ENCODE peak calls at places on chromosomes 6 and 20, in five cellular contexts. One of them, this sample, is unnamed.

GRCh38 chr6:159002432-159003160 is 2.6 kb upstream of the RSPH3 start:
- DNase-seq in astrocyte: peak; percentile 67
- DNase-seq in hepatocyte: no peak
- DNase-seq in GM23338: peak; percentile 32
- DNase-seq in osteoblast: peak; percentile 66
- DNase-seq in this sample: peak; percentile 17

GRCh38 chr6:3329491-3330051 is 70.8 kb downstream of the PSMG4 start:
- DNase-seq in astrocyte: no peak
- DNase-seq in hepatocyte: no peak
- DNase-seq in GM23338: no peak
- DNase-seq in osteoblast: no peak
- DNase-seq in this sample: no peak

GRCh38 chr6:153214439-153214838 is 83.4 kb upstream of the RGS17 start:
- DNase-seq in astrocyte: no peak
- DNase-seq in hepatocyte: no peak
- DNase-seq in GM23338: no peak
- DNase-seq in osteoblast: no peak
- DNase-seq in this sample: no peak

GRCh38 chr6:157045831-157046454 is 268.8 kb downstream of the ARID1B start:
- DNase-seq in astrocyte: peak; percentile 79
- DNase-seq in hepatocyte: peak; percentile 48
- DNase-seq in GM23338: peak; percentile 82
- DNase-seq in osteoblast: peak; percentile 47
- DNase-seq in this sample: peak; percentile 77

GRCh38 chr6:152232494-152233151 is 404.5 kb downstream of the SYNE1 start:
- DNase-seq in astrocyte: peak; percentile 70
- DNase-seq in hepatocyte: peak; percentile 26
- DNase-seq in GM23338: no peak
- DNase-seq in osteoblast: peak; percentile 48
- DNase-seq in this sample: peak; percentile 76

GRCh38 chr6:158367824-158368223 is 55.6 kb downstream of the TULP4 start:
- DNase-seq in astrocyte: no peak
- DNase-seq in hepatocyte: no peak
- DNase-seq in GM23338: no peak
- DNase-seq in osteoblast: no peak
- DNase-seq in this sample: no peak

GRCh38 chr20:64224344-64225165 is 31.0 kb upstream of the PCMTD2 start:
- DNase-seq in astrocyte: peak; percentile 96
- DNase-seq in hepatocyte: peak; percentile 85
- DNase-seq in GM23338: no peak
- DNase-seq in osteoblast: peak; percentile 100
- DNase-seq in this sample: peak; percentile 86

GRCh38 chr20:43949741-43950618 is 35.3 kb downstream of the TOX2 start:
- DNase-seq in astrocyte: no peak
- DNase-seq in hepatocyte: no peak
- DNase-seq in GM23338: no peak
- DNase-seq in osteoblast: no peak
- DNase-seq in this sample: peak; percentile 35

GRCh38 chr6:167965602-167966539 is 31.6 kb upstream of the KIF25 start:
- DNase-seq in astrocyte: no peak
- DNase-seq in hepatocyte: no peak
- DNase-seq in GM23338: no peak
- DNase-seq in osteoblast: no peak
- DNase-seq in this sample: no peak

GRCh38 chr6:135299256-135299655 is 118.1 kb downstream of the MYB start:
- DNase-seq in astrocyte: peak; percentile 63
- DNase-seq in hepatocyte: no peak
- DNase-seq in GM23338: no peak
- DNase-seq in osteoblast: peak; percentile 72
- DNase-seq in this sample: no peak

GRCh38 chr6:104630955-104631354 is 228.8 kb downstream of the HACE1 start:
- DNase-seq in astrocyte: no peak
- DNase-seq in hepatocyte: no peak
- DNase-seq in GM23338: no peak
- DNase-seq in osteoblast: no peak
- DNase-seq in this sample: no peak

GRCh38 chr6:47241742-47242482 is 67.8 kb downstream of the TNFRSF21 start:
- DNase-seq in astrocyte: no peak
- DNase-seq in hepatocyte: no peak
- DNase-seq in GM23338: no peak
- DNase-seq in osteoblast: no peak
- DNase-seq in this sample: no peak

GRCh38 chr6:102619585-102619984 is 1226.1 kb downstream of the GRIK2 start:
- DNase-seq in astrocyte: no peak
- DNase-seq in hepatocyte: peak; percentile 44
- DNase-seq in GM23338: peak; percentile 56
- DNase-seq in osteoblast: no peak
- DNase-seq in this sample: no peak

GRCh38 chr6:97774973-97775372 is 492.0 kb upstream of the MMS22L start:
- DNase-seq in astrocyte: no peak
- DNase-seq in hepatocyte: peak; percentile 10
- DNase-seq in GM23338: no peak
- DNase-seq in osteoblast: no peak
- DNase-seq in this sample: no peak

GRCh38 chr6:97778290-97779038 is 495.4 kb upstream of the MMS22L start:
- DNase-seq in astrocyte: no peak
- DNase-seq in hepatocyte: no peak
- DNase-seq in GM23338: peak; percentile 97
- DNase-seq in osteoblast: no peak
- DNase-seq in this sample: no peak
- H3K79me2 ChIP-seq in astrocyte: no peaks in the 10 kb centered on the region
- H3K79me2 ChIP-seq in hepatocyte: no peaks in the 10 kb centered on the region
- H3K79me2 ChIP-seq in GM23338: peaks cover 7% of the 10 kb centered on the region
- H3K79me2 ChIP-seq in osteoblast: no peaks in the 10 kb centered on the region
- H3K79me2 ChIP-seq in this sample: no peaks in the 10 kb centered on the region

GRCh38 chr6:63813531-63813930 is 177.9 kb downstream of the PHF3 start:
- DNase-seq in astrocyte: no peak
- DNase-seq in hepatocyte: no peak
- DNase-seq in GM23338: no peak
- DNase-seq in osteoblast: no peak
- DNase-seq in this sample: no peak
- TF ChIP-seq CTCF in astrocyte: no peak
- TF ChIP-seq CTCF in hepatocyte: no peak
- TF ChIP-seq CTCF in GM23338: peak; percentile 23
- TF ChIP-seq CTCF in osteoblast: no peak
- TF ChIP-seq CTCF in this sample: peak; percentile 11

GRCh38 chr20:32458837-32459220 is 100.7 kb downstream of the ASXL1 start:
- DNase-seq in astrocyte: no peak
- DNase-seq in hepatocyte: no peak
- DNase-seq in GM23338: no peak
- DNase-seq in osteoblast: no peak
- DNase-seq in this sample: no peak
- H3K79me2 ChIP-seq in astrocyte: peaks cover 91% of the 10 kb centered on the region
- H3K79me2 ChIP-seq in hepatocyte: peaks cover 94% of the 10 kb centered on the region
- H3K79me2 ChIP-seq in GM23338: peaks cover 9% of the 10 kb centered on the region
- H3K79me2 ChIP-seq in osteoblast: peaks cover 5% of the 10 kb centered on the region
- H3K79me2 ChIP-seq in this sample: no peaks in the 10 kb centered on the region

DNA sequence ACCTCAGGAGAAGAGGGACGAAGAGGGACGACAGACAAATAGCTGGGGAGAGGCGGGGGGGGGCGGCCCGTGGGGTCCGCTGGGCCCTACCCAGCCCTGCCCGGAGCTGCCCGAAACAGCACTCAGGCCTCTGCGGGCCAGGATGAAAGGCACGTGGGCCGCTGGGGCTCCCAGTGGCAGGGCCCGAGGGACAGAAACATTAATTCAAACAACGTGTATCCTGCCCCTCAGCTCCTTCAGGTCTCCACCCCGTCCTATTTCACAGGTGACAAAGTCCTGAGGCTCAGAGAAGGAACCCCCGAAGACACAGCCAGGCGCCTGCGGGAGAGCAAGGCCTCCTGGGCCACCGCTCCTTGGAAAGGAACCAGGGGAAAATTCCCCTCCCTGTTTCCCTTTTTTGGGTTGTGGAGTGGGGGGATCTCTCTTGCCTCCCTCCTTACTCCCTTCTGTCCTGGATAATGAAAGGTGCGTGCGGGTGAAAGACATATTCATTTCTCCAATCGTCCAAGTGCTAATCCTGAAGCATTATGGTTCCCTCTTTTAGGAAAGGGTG is 93.3 kb downstream of the RNASET2 start:
- DNase-seq in astrocyte: no peak
- DNase-seq in hepatocyte: no peak
- DNase-seq in GM23338: peak; percentile 57
- DNase-seq in osteoblast: peak; percentile 51
- DNase-seq in this sample: no peak
- TF ChIP-seq CTCF in astrocyte: no peak
- TF ChIP-seq CTCF in hepatocyte: no peak
- TF ChIP-seq CTCF in GM23338: no peak
- TF ChIP-seq CTCF in osteoblast: no peak
- TF ChIP-seq CTCF in this sample: no peak

GRCh38 chr6:452301-453067 is 60.9 kb downstream of the IRF4 start:
- DNase-seq in astrocyte: no peak
- DNase-seq in hepatocyte: no peak
- DNase-seq in GM23338: no peak
- DNase-seq in osteoblast: no peak
- DNase-seq in this sample: no peak

GRCh38 chr6:453152-453551 is 61.6 kb downstream of the IRF4 start:
- DNase-seq in astrocyte: no peak
- DNase-seq in hepatocyte: no peak
- DNase-seq in GM23338: no peak
- DNase-seq in osteoblast: peak; percentile 92
- DNase-seq in this sample: peak; percentile 80

GRCh38 chr6:455835-456234 is 64.3 kb downstream of the IRF4 start:
- DNase-seq in astrocyte: no peak
- DNase-seq in hepatocyte: no peak
- DNase-seq in GM23338: no peak
- DNase-seq in osteoblast: no peak
- DNase-seq in this sample: no peak

GRCh38 chr6:455006-455585 is 63.5 kb downstream of the IRF4 start:
- DNase-seq in astrocyte: no peak
- DNase-seq in hepatocyte: no peak
- DNase-seq in GM23338: no peak
- DNase-seq in osteoblast: no peak
- DNase-seq in this sample: no peak

GRCh38 chr6:454148-454991 is 62.8 kb downstream of the IRF4 start:
- DNase-seq in astrocyte: no peak
- DNase-seq in hepatocyte: no peak
- DNase-seq in GM23338: no peak
- DNase-seq in osteoblast: no peak
- DNase-seq in this sample: peak; percentile 23
- H3K79me2 ChIP-seq in astrocyte: no peaks in the 10 kb centered on the region
- H3K79me2 ChIP-seq in hepatocyte: no peaks in the 10 kb centered on the region
- H3K79me2 ChIP-seq in GM23338: no peaks in the 10 kb centered on the region
- H3K79me2 ChIP-seq in osteoblast: no peaks in the 10 kb centered on the region
- H3K79me2 ChIP-seq in this sample: no peaks in the 10 kb centered on the region

GRCh38 chr6:130307752-130308361 is 58.0 kb upstream of the TMEM200A start:
- DNase-seq in astrocyte: peak; percentile 72
- DNase-seq in hepatocyte: peak; percentile 23
- DNase-seq in GM23338: no peak
- DNase-seq in osteoblast: no peak
- DNase-seq in this sample: peak; percentile 79

GRCh38 chr6:130306377-130306776 is 59.4 kb upstream of the TMEM200A start:
- DNase-seq in astrocyte: no peak
- DNase-seq in hepatocyte: no peak
- DNase-seq in GM23338: no peak
- DNase-seq in osteoblast: no peak
- DNase-seq in this sample: peak; percentile 21

GRCh38 chr6:130314271-130314670 is 51.5 kb upstream of the TMEM200A start:
- DNase-seq in astrocyte: no peak
- DNase-seq in hepatocyte: no peak
- DNase-seq in GM23338: no peak
- DNase-seq in osteoblast: no peak
- DNase-seq in this sample: no peak

GRCh38 chr6:130313206-130313605 is 52.6 kb upstream of the TMEM200A start:
- DNase-seq in astrocyte: no peak
- DNase-seq in hepatocyte: no peak
- DNase-seq in GM23338: peak; percentile 75
- DNase-seq in osteoblast: no peak
- DNase-seq in this sample: no peak

DNA sequence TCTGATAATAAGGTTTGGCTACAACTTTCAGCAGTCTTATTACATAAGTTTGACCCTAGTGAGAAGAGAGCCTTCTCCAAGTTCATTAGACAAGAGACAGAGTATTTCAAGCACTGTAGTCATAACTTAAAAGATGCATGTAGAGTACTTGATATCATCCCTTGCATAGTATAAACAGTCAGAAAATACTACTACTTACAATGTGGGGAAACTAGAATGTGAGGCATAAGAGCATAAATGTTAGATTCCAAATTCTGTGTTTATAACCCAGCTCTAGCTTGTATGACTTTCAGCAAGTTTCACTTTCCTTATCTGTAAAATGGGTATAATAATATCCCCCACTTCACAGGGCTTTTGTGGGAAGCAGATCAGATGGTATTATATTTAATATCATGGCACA is 56.8 kb upstream of the TMEM200A start:
- DNase-seq in astrocyte: no peak
- DNase-seq in hepatocyte: no peak
- DNase-seq in GM23338: no peak
- DNase-seq in osteoblast: no peak
- DNase-seq in this sample: no peak
- TF ChIP-seq CTCF in astrocyte: no peak
- TF ChIP-seq CTCF in hepatocyte: no peak
- TF ChIP-seq CTCF in GM23338: no peak
- TF ChIP-seq CTCF in osteoblast: no peak
- TF ChIP-seq CTCF in this sample: no peak

DNA sequence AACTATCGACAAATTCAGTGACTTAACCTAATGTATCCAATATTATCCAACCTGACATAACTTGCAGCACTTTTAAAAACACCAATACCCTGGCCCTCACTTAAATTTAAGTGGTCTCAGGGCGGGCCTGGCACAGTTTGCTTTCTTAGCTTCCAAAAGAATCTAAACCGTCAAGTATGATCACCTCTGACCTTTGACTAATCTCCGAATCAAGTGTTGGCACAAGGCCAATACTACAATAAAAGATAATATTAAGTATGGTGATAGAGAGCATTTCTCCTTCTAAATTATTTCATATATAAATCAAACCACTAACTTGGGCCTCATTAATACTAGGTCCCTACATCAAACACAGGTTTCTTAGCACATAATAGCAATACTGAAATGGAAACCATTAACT is 153.0 kb downstream of the PTPRK start:
- DNase-seq in astrocyte: no peak
- DNase-seq in hepatocyte: no peak
- DNase-seq in GM23338: no peak
- DNase-seq in osteoblast: no peak
- DNase-seq in this sample: no peak
- H3K79me2 ChIP-seq in astrocyte: peaks cover 67% of the 10 kb centered on the region
- H3K79me2 ChIP-seq in hepatocyte: peaks cover 40% of the 10 kb centered on the region
- H3K79me2 ChIP-seq in GM23338: peaks cover 31% of the 10 kb centered on the region
- H3K79me2 ChIP-seq in osteoblast: peaks cover 62% of the 10 kb centered on the region
- H3K79me2 ChIP-seq in this sample: peaks cover 4% of the 10 kb centered on the region

This sample was measured in fibroblast of lung.